ENCODE peak calls at places on chromosomes 2 and 18, in seven cellular contexts. One of them, this sample, is unnamed.

GRCh38 chr18:75029456-75029855 is 179.5 kb downstream of the PTGR3 start:
- DNase-seq in AG10803: no peak
- DNase-seq in pulmonary artery endothelial cell: no peak
- DNase-seq in GM19239: no peak
- DNase-seq in activated CD8-positive, alpha-beta T cell treated with anti-CD3 and anti-CD28 coated beads, Interleukin-2, amount 10 ng/mL, durations not matched to agents 7 days and 5 days: no peak
- DNase-seq in epithelial cell of esophagus: no peak
- DNase-seq in breast epithelium: no peak
- DNase-seq in this sample: no peak

GRCh38 chr2:96359866-96360265 is 24.3 kb downstream of the NCAPH start:
- DNase-seq in breast epithelium: no peak
- DNase-seq in pulmonary artery endothelial cell: no peak
- DNase-seq in epithelial cell of esophagus: no peak
- DNase-seq in GM19239: no peak
- DNase-seq in activated CD8-positive, alpha-beta T cell treated with anti-CD3 and anti-CD28 coated beads, Interleukin-2, amount 10 ng/mL, durations not matched to agents 7 days and 5 days: no peak
- DNase-seq in AG10803: no peak
- DNase-seq in this sample: no peak

GRCh38 chr2:204072443-204073324 is 136.1 kb downstream of the ICOS start:
- DNase-seq in breast epithelium: no peak
- DNase-seq in activated CD8-positive, alpha-beta T cell treated with anti-CD3 and anti-CD28 coated beads, Interleukin-2, amount 10 ng/mL, durations not matched to agents 7 days and 5 days: peak
- DNase-seq in epithelial cell of esophagus: peak
- DNase-seq in GM19239: peak
- DNase-seq in AG10803: peak
- DNase-seq in pulmonary artery endothelial cell: no peak
- DNase-seq in this sample: no peak

GRCh38 chr2:103960126-103960508 is 893.8 kb upstream of the POU3F3 start:
- DNase-seq in pulmonary artery endothelial cell: no peak
- DNase-seq in epithelial cell of esophagus: no peak
- DNase-seq in GM19239: no peak
- DNase-seq in activated CD8-positive, alpha-beta T cell treated with anti-CD3 and anti-CD28 coated beads, Interleukin-2, amount 10 ng/mL, durations not matched to agents 7 days and 5 days: no peak
- DNase-seq in breast epithelium: no peak
- DNase-seq in AG10803: no peak
- DNase-seq in this sample: no peak

GRCh38 chr18:45686892-45687611 is 36.9 kb upstream of the SLC14A1 start:
- DNase-seq in GM19239: peak
- DNase-seq in activated CD8-positive, alpha-beta T cell treated with anti-CD3 and anti-CD28 coated beads, Interleukin-2, amount 10 ng/mL, durations not matched to agents 7 days and 5 days: peak
- DNase-seq in AG10803: no peak
- DNase-seq in pulmonary artery endothelial cell: no peak
- DNase-seq in breast epithelium: no peak
- DNase-seq in epithelial cell of esophagus: no peak
- DNase-seq in this sample: no peak

GRCh38 chr2:205934443-205934842 is 151.5 kb downstream of the INO80D start:
- DNase-seq in AG10803: no peak
- DNase-seq in GM19239: no peak
- DNase-seq in epithelial cell of esophagus: peak
- DNase-seq in pulmonary artery endothelial cell: no peak
- DNase-seq in activated CD8-positive, alpha-beta T cell treated with anti-CD3 and anti-CD28 coated beads, Interleukin-2, amount 10 ng/mL, durations not matched to agents 7 days and 5 days: no peak
- DNase-seq in breast epithelium: no peak
- DNase-seq in this sample: no peak

GRCh38 chr2:116804901-116805300 is 1009.6 kb upstream of the DDX18 start:
- DNase-seq in breast epithelium: no peak
- DNase-seq in epithelial cell of esophagus: no peak
- DNase-seq in pulmonary artery endothelial cell: no peak
- DNase-seq in GM19239: no peak
- DNase-seq in AG10803: no peak
- DNase-seq in activated CD8-positive, alpha-beta T cell treated with anti-CD3 and anti-CD28 coated beads, Interleukin-2, amount 10 ng/mL, durations not matched to agents 7 days and 5 days: no peak
- DNase-seq in this sample: no peak

GRCh38 chr18:45304558-45304957 is 310.7 kb upstream of the SLC14A2 start:
- DNase-seq in epithelial cell of esophagus: no peak
- DNase-seq in GM19239: no peak
- DNase-seq in breast epithelium: no peak
- DNase-seq in AG10803: no peak
- DNase-seq in pulmonary artery endothelial cell: no peak
- DNase-seq in activated CD8-positive, alpha-beta T cell treated with anti-CD3 and anti-CD28 coated beads, Interleukin-2, amount 10 ng/mL, durations not matched to agents 7 days and 5 days: no peak
- DNase-seq in this sample: no peak

GRCh38 chr2:239429473-239430350 is 28.9 kb upstream of the HDAC4 start:
- DNase-seq in GM19239: no peak
- DNase-seq in activated CD8-positive, alpha-beta T cell treated with anti-CD3 and anti-CD28 coated beads, Interleukin-2, amount 10 ng/mL, durations not matched to agents 7 days and 5 days: no peak
- DNase-seq in AG10803: no peak
- DNase-seq in breast epithelium: no peak
- DNase-seq in epithelial cell of esophagus: no peak
- DNase-seq in pulmonary artery endothelial cell: no peak
- DNase-seq in this sample: no peak

GRCh38 chr2:28665041-28665704 is 86.5 kb upstream of the PPP1CB start:
- DNase-seq in epithelial cell of esophagus: no peak
- DNase-seq in breast epithelium: no peak
- DNase-seq in GM19239: no peak
- DNase-seq in activated CD8-positive, alpha-beta T cell treated with anti-CD3 and anti-CD28 coated beads, Interleukin-2, amount 10 ng/mL, durations not matched to agents 7 days and 5 days: no peak
- DNase-seq in AG10803: peak
- DNase-seq in pulmonary artery endothelial cell: no peak
- DNase-seq in this sample: peak

GRCh38 chr18:30999887-31000628 is 42.5 kb downstream of the DSC3 start:
- DNase-seq in pulmonary artery endothelial cell: no peak
- DNase-seq in AG10803: no peak
- DNase-seq in epithelial cell of esophagus: no peak
- DNase-seq in breast epithelium: no peak
- DNase-seq in activated CD8-positive, alpha-beta T cell treated with anti-CD3 and anti-CD28 coated beads, Interleukin-2, amount 10 ng/mL, durations not matched to agents 7 days and 5 days: no peak
- DNase-seq in GM19239: no peak
- DNase-seq in this sample: no peak

GRCh38 chr2:130328710-130329109 is 14.0 kb upstream of the IMP4 start:
- DNase-seq in pulmonary artery endothelial cell: no peak
- DNase-seq in AG10803: peak
- DNase-seq in epithelial cell of esophagus: peak
- DNase-seq in activated CD8-positive, alpha-beta T cell treated with anti-CD3 and anti-CD28 coated beads, Interleukin-2, amount 10 ng/mL, durations not matched to agents 7 days and 5 days: no peak
- DNase-seq in breast epithelium: no peak
- DNase-seq in GM19239: no peak
- DNase-seq in this sample: no peak

GRCh38 chr2:232534940-232535735 is 4.4 kb upstream of the CHRNG start:
- DNase-seq in AG10803: no peak
- DNase-seq in breast epithelium: no peak
- DNase-seq in pulmonary artery endothelial cell: no peak
- DNase-seq in epithelial cell of esophagus: no peak
- DNase-seq in GM19239: no peak
- DNase-seq in activated CD8-positive, alpha-beta T cell treated with anti-CD3 and anti-CD28 coated beads, Interleukin-2, amount 10 ng/mL, durations not matched to agents 7 days and 5 days: no peak
- DNase-seq in this sample: no peak

GRCh38 chr2:162007447-162008040 is 66.5 kb downstream of the DPP4 start:
- DNase-seq in GM19239: no peak
- DNase-seq in epithelial cell of esophagus: peak
- DNase-seq in breast epithelium: no peak
- DNase-seq in activated CD8-positive, alpha-beta T cell treated with anti-CD3 and anti-CD28 coated beads, Interleukin-2, amount 10 ng/mL, durations not matched to agents 7 days and 5 days: no peak
- DNase-seq in pulmonary artery endothelial cell: no peak
- DNase-seq in AG10803: no peak
- DNase-seq in this sample: no peak

GRCh38 chr2:204989877-204990276 is 444.6 kb downstream of the PARD3B start:
- DNase-seq in AG10803: no peak
- DNase-seq in GM19239: no peak
- DNase-seq in epithelial cell of esophagus: no peak
- DNase-seq in pulmonary artery endothelial cell: no peak
- DNase-seq in breast epithelium: no peak
- DNase-seq in activated CD8-positive, alpha-beta T cell treated with anti-CD3 and anti-CD28 coated beads, Interleukin-2, amount 10 ng/mL, durations not matched to agents 7 days and 5 days: no peak
- DNase-seq in this sample: no peak

GRCh38 chr2:5725794-5726463 is 33.7 kb downstream of the SOX11 start:
- DNase-seq in AG10803: no peak
- DNase-seq in epithelial cell of esophagus: no peak
- DNase-seq in activated CD8-positive, alpha-beta T cell treated with anti-CD3 and anti-CD28 coated beads, Interleukin-2, amount 10 ng/mL, durations not matched to agents 7 days and 5 days: no peak
- DNase-seq in pulmonary artery endothelial cell: no peak
- DNase-seq in breast epithelium: no peak
- DNase-seq in GM19239: no peak
- DNase-seq in this sample: no peak

GRCh38 chr2:48120759-48121242 is 214.5 kb upstream of the FBXO11 start:
- DNase-seq in epithelial cell of esophagus: peak
- DNase-seq in activated CD8-positive, alpha-beta T cell treated with anti-CD3 and anti-CD28 coated beads, Interleukin-2, amount 10 ng/mL, durations not matched to agents 7 days and 5 days: no peak
- DNase-seq in pulmonary artery endothelial cell: no peak
- DNase-seq in GM19239: no peak
- DNase-seq in breast epithelium: no peak
- DNase-seq in AG10803: no peak
- DNase-seq in this sample: no peak

GRCh38 chr18:49016648-49017539 is 66.1 kb upstream of the SMAD7 start:
- DNase-seq in breast epithelium: peak
- DNase-seq in epithelial cell of esophagus: peak
- DNase-seq in pulmonary artery endothelial cell: no peak
- DNase-seq in GM19239: no peak
- DNase-seq in AG10803: peak
- DNase-seq in activated CD8-positive, alpha-beta T cell treated with anti-CD3 and anti-CD28 coated beads, Interleukin-2, amount 10 ng/mL, durations not matched to agents 7 days and 5 days: no peak
- DNase-seq in this sample: peak

GRCh38 chr2:20618468-20618885 is 32.4 kb downstream of the HS1BP3 start:
- DNase-seq in epithelial cell of esophagus: no peak
- DNase-seq in GM19239: no peak
- DNase-seq in pulmonary artery endothelial cell: no peak
- DNase-seq in activated CD8-positive, alpha-beta T cell treated with anti-CD3 and anti-CD28 coated beads, Interleukin-2, amount 10 ng/mL, durations not matched to agents 7 days and 5 days: no peak
- DNase-seq in AG10803: peak
- DNase-seq in breast epithelium: peak
- DNase-seq in this sample: no peak

GRCh38 chr2:120223034-120223912 is at the start of gene TMEM185B:
- DNase-seq in activated CD8-positive, alpha-beta T cell treated with anti-CD3 and anti-CD28 coated beads, Interleukin-2, amount 10 ng/mL, durations not matched to agents 7 days and 5 days: peak
- DNase-seq in epithelial cell of esophagus: peak
- DNase-seq in breast epithelium: peak
- DNase-seq in AG10803: peak
- DNase-seq in GM19239: peak
- DNase-seq in pulmonary artery endothelial cell: peak
- DNase-seq in this sample: no peak

GRCh38 chr18:68221116-68221724 is 493.7 kb downstream of the TMX3 start:
- DNase-seq in AG10803: peak
- DNase-seq in GM19239: no peak
- DNase-seq in breast epithelium: no peak
- DNase-seq in pulmonary artery endothelial cell: no peak
- DNase-seq in epithelial cell of esophagus: no peak
- DNase-seq in activated CD8-positive, alpha-beta T cell treated with anti-CD3 and anti-CD28 coated beads, Interleukin-2, amount 10 ng/mL, durations not matched to agents 7 days and 5 days: no peak
- DNase-seq in this sample: no peak

GRCh38 chr2:129361688-129362087 is 617.8 kb upstream of the RAB6C start:
- DNase-seq in GM19239: no peak
- DNase-seq in breast epithelium: no peak
- DNase-seq in AG10803: no peak
- DNase-seq in epithelial cell of esophagus: no peak
- DNase-seq in activated CD8-positive, alpha-beta T cell treated with anti-CD3 and anti-CD28 coated beads, Interleukin-2, amount 10 ng/mL, durations not matched to agents 7 days and 5 days: no peak
- DNase-seq in pulmonary artery endothelial cell: no peak
- DNase-seq in this sample: no peak

GRCh38 chr2:239383036-239383795 is 17.6 kb downstream of the HDAC4 start:
- DNase-seq in breast epithelium: no peak
- DNase-seq in pulmonary artery endothelial cell: no peak
- DNase-seq in activated CD8-positive, alpha-beta T cell treated with anti-CD3 and anti-CD28 coated beads, Interleukin-2, amount 10 ng/mL, durations not matched to agents 7 days and 5 days: no peak
- DNase-seq in GM19239: no peak
- DNase-seq in epithelial cell of esophagus: no peak
- DNase-seq in AG10803: no peak
- DNase-seq in this sample: no peak

GRCh38 chr2:203683932-203684556 is 22.4 kb upstream of the CD28 start:
- DNase-seq in AG10803: peak
- DNase-seq in breast epithelium: no peak
- DNase-seq in epithelial cell of esophagus: peak
- DNase-seq in GM19239: no peak
- DNase-seq in pulmonary artery endothelial cell: peak
- DNase-seq in activated CD8-positive, alpha-beta T cell treated with anti-CD3 and anti-CD28 coated beads, Interleukin-2, amount 10 ng/mL, durations not matched to agents 7 days and 5 days: no peak
- DNase-seq in this sample: peak

GRCh38 chr2:57516740-57517340 is 529.8 kb upstream of the VRK2 start:
- DNase-seq in breast epithelium: no peak
- DNase-seq in GM19239: peak
- DNase-seq in AG10803: peak
- DNase-seq in pulmonary artery endothelial cell: no peak
- DNase-seq in activated CD8-positive, alpha-beta T cell treated with anti-CD3 and anti-CD28 coated beads, Interleukin-2, amount 10 ng/mL, durations not matched to agents 7 days and 5 days: no peak
- DNase-seq in epithelial cell of esophagus: peak
- DNase-seq in this sample: peak

GRCh38 chr2:137178955-137179377 is 413.6 kb downstream of the THSD7B start:
- DNase-seq in AG10803: peak
- DNase-seq in epithelial cell of esophagus: peak
- DNase-seq in activated CD8-positive, alpha-beta T cell treated with anti-CD3 and anti-CD28 coated beads, Interleukin-2, amount 10 ng/mL, durations not matched to agents 7 days and 5 days: no peak
- DNase-seq in pulmonary artery endothelial cell: no peak
- DNase-seq in GM19239: no peak
- DNase-seq in breast epithelium: no peak
- DNase-seq in this sample: no peak

GRCh38 chr18:47263197-47263827 is 11.9 kb upstream of the SKOR2 start:
- DNase-seq in activated CD8-positive, alpha-beta T cell treated with anti-CD3 and anti-CD28 coated beads, Interleukin-2, amount 10 ng/mL, durations not matched to agents 7 days and 5 days: no peak
- DNase-seq in AG10803: peak
- DNase-seq in epithelial cell of esophagus: no peak
- DNase-seq in breast epithelium: no peak
- DNase-seq in pulmonary artery endothelial cell: no peak
- DNase-seq in GM19239: no peak
- DNase-seq in this sample: no peak

GRCh38 chr2:145066151-145066661 is 546.3 kb upstream of the ZEB2 start:
- DNase-seq in breast epithelium: no peak
- DNase-seq in pulmonary artery endothelial cell: no peak
- DNase-seq in epithelial cell of esophagus: no peak
- DNase-seq in GM19239: no peak
- DNase-seq in activated CD8-positive, alpha-beta T cell treated with anti-CD3 and anti-CD28 coated beads, Interleukin-2, amount 10 ng/mL, durations not matched to agents 7 days and 5 days: no peak
- DNase-seq in AG10803: peak
- DNase-seq in this sample: no peak

GRCh38 chr2:225994748-225995405 is 595.4 kb downstream of the NYAP2 start:
- DNase-seq in breast epithelium: no peak
- DNase-seq in GM19239: no peak
- DNase-seq in AG10803: peak
- DNase-seq in epithelial cell of esophagus: peak
- DNase-seq in activated CD8-positive, alpha-beta T cell treated with anti-CD3 and anti-CD28 coated beads, Interleukin-2, amount 10 ng/mL, durations not matched to agents 7 days and 5 days: no peak
- DNase-seq in pulmonary artery endothelial cell: no peak
- DNase-seq in this sample: no peak

GRCh38 chr18:25639601-25640000 is 287.6 kb upstream of the ZNF521 start:
- DNase-seq in breast epithelium: no peak
- DNase-seq in pulmonary artery endothelial cell: no peak
- DNase-seq in AG10803: no peak
- DNase-seq in epithelial cell of esophagus: no peak
- DNase-seq in activated CD8-positive, alpha-beta T cell treated with anti-CD3 and anti-CD28 coated beads, Interleukin-2, amount 10 ng/mL, durations not matched to agents 7 days and 5 days: no peak
- DNase-seq in GM19239: no peak
- DNase-seq in this sample: no peak

GRCh38 chr2:42163444-42164045 is 5.6 kb upstream of the EML4 start:
- DNase-seq in epithelial cell of esophagus: no peak
- DNase-seq in GM19239: no peak
- DNase-seq in pulmonary artery endothelial cell: no peak
- DNase-seq in breast epithelium: no peak
- DNase-seq in activated CD8-positive, alpha-beta T cell treated with anti-CD3 and anti-CD28 coated beads, Interleukin-2, amount 10 ng/mL, durations not matched to agents 7 days and 5 days: no peak
- DNase-seq in AG10803: peak
- DNase-seq in this sample: no peak

GRCh38 chr2:153971250-153971649 is 99.5 kb downstream of the GALNT13 start:
- DNase-seq in epithelial cell of esophagus: no peak
- DNase-seq in GM19239: no peak
- DNase-seq in breast epithelium: no peak
- DNase-seq in pulmonary artery endothelial cell: no peak
- DNase-seq in AG10803: no peak
- DNase-seq in activated CD8-positive, alpha-beta T cell treated with anti-CD3 and anti-CD28 coated beads, Interleukin-2, amount 10 ng/mL, durations not matched to agents 7 days and 5 days: no peak
- DNase-seq in this sample: no peak

GRCh38 chr2:181813963-181814565 is 77.5 kb upstream of the ITPRID2 start:
- DNase-seq in breast epithelium: no peak
- DNase-seq in pulmonary artery endothelial cell: peak
- DNase-seq in GM19239: no peak
- DNase-seq in activated CD8-positive, alpha-beta T cell treated with anti-CD3 and anti-CD28 coated beads, Interleukin-2, amount 10 ng/mL, durations not matched to agents 7 days and 5 days: no peak
- DNase-seq in epithelial cell of esophagus: peak
- DNase-seq in AG10803: peak
- DNase-seq in this sample: no peak

This sample was measured in GM04503.